ENCODE peak calls at places on chromosomes 16 and 17, in eight cellular contexts. One of them, this sample, is unnamed.

GRCh38 chr17:20184977-20185619 is 175.9 kb downstream of the SPECC1 start:
- DNase-seq in COR-L47: no peak
- DNase-seq in GM19239: no peak
- DNase-seq in activated CD8-positive, alpha-beta memory T cell treated with anti-CD3 and anti-CD28 coated beads, Interleukin-2, amount 50 U/mL, for 4 hours: no peak
- DNase-seq in activated CD4-positive, alpha-beta T cell treated with anti-CD3 and anti-CD28 coated beads, Interleukin-2, amount 50 U/mL, for 24 hours: no peak
- DNase-seq in NCI-H460: no peak
- DNase-seq in SK-MEL-5: no peak
- DNase-seq in non-pigmented ciliary epithelial cell: no peak
- DNase-seq in this sample: no peak

GRCh38 chr17:82246365-82247174 is 17.7 kb downstream of the SLC16A3 start:
- DNase-seq in COR-L47: no peak
- DNase-seq in GM19239: no peak
- DNase-seq in activated CD8-positive, alpha-beta memory T cell treated with anti-CD3 and anti-CD28 coated beads, Interleukin-2, amount 50 U/mL, for 4 hours: no peak
- DNase-seq in activated CD4-positive, alpha-beta T cell treated with anti-CD3 and anti-CD28 coated beads, Interleukin-2, amount 50 U/mL, for 24 hours: no peak
- DNase-seq in NCI-H460: no peak
- DNase-seq in SK-MEL-5: no peak
- DNase-seq in non-pigmented ciliary epithelial cell: no peak
- DNase-seq in this sample: peak

GRCh38 chr17:33976816-33977215 is 278.3 kb upstream of the CCL2 start:
- DNase-seq in COR-L47: no peak
- DNase-seq in GM19239: no peak
- DNase-seq in activated CD8-positive, alpha-beta memory T cell treated with anti-CD3 and anti-CD28 coated beads, Interleukin-2, amount 50 U/mL, for 4 hours: no peak
- DNase-seq in activated CD4-positive, alpha-beta T cell treated with anti-CD3 and anti-CD28 coated beads, Interleukin-2, amount 50 U/mL, for 24 hours: no peak
- DNase-seq in NCI-H460: no peak
- DNase-seq in SK-MEL-5: no peak
- DNase-seq in non-pigmented ciliary epithelial cell: no peak
- DNase-seq in this sample: no peak

GRCh38 chr17:36591434-36592315 is at the start of gene DHRS11:
- DNase-seq in COR-L47: peak
- DNase-seq in GM19239: peak
- DNase-seq in activated CD8-positive, alpha-beta memory T cell treated with anti-CD3 and anti-CD28 coated beads, Interleukin-2, amount 50 U/mL, for 4 hours: peak
- DNase-seq in activated CD4-positive, alpha-beta T cell treated with anti-CD3 and anti-CD28 coated beads, Interleukin-2, amount 50 U/mL, for 24 hours: peak
- DNase-seq in NCI-H460: peak
- DNase-seq in SK-MEL-5: peak
- DNase-seq in non-pigmented ciliary epithelial cell: no peak
- DNase-seq in this sample: peak

GRCh38 chr16:5487728-5488127 is 390.1 kb upstream of the EEF2KMT start:
- DNase-seq in COR-L47: no peak
- DNase-seq in GM19239: no peak
- DNase-seq in activated CD8-positive, alpha-beta memory T cell treated with anti-CD3 and anti-CD28 coated beads, Interleukin-2, amount 50 U/mL, for 4 hours: no peak
- DNase-seq in activated CD4-positive, alpha-beta T cell treated with anti-CD3 and anti-CD28 coated beads, Interleukin-2, amount 50 U/mL, for 24 hours: no peak
- DNase-seq in NCI-H460: no peak
- DNase-seq in SK-MEL-5: no peak
- DNase-seq in non-pigmented ciliary epithelial cell: no peak
- DNase-seq in this sample: no peak

GRCh38 chr17:6712854-6713129 is 377 bp downstream of the SLC13A5 start:
- DNase-seq in COR-L47: no peak
- DNase-seq in GM19239: no peak
- DNase-seq in activated CD8-positive, alpha-beta memory T cell treated with anti-CD3 and anti-CD28 coated beads, Interleukin-2, amount 50 U/mL, for 4 hours: no peak
- DNase-seq in activated CD4-positive, alpha-beta T cell treated with anti-CD3 and anti-CD28 coated beads, Interleukin-2, amount 50 U/mL, for 24 hours: no peak
- DNase-seq in NCI-H460: no peak
- DNase-seq in SK-MEL-5: no peak
- DNase-seq in non-pigmented ciliary epithelial cell: no peak
- DNase-seq in this sample: no peak

GRCh38 chr17:76382803-76383644 is 1.4 kb upstream of the SPHK1 start:
- DNase-seq in COR-L47: no peak
- DNase-seq in GM19239: peak
- DNase-seq in activated CD8-positive, alpha-beta memory T cell treated with anti-CD3 and anti-CD28 coated beads, Interleukin-2, amount 50 U/mL, for 4 hours: peak
- DNase-seq in activated CD4-positive, alpha-beta T cell treated with anti-CD3 and anti-CD28 coated beads, Interleukin-2, amount 50 U/mL, for 24 hours: no peak
- DNase-seq in NCI-H460: no peak
- DNase-seq in SK-MEL-5: no peak
- DNase-seq in non-pigmented ciliary epithelial cell: no peak
- DNase-seq in this sample: peak

GRCh38 chr17:38609280-38610031 is 3.7 kb upstream of the SRCIN1 start:
- DNase-seq in COR-L47: no peak
- DNase-seq in GM19239: no peak
- DNase-seq in activated CD8-positive, alpha-beta memory T cell treated with anti-CD3 and anti-CD28 coated beads, Interleukin-2, amount 50 U/mL, for 4 hours: no peak
- DNase-seq in activated CD4-positive, alpha-beta T cell treated with anti-CD3 and anti-CD28 coated beads, Interleukin-2, amount 50 U/mL, for 24 hours: no peak
- DNase-seq in NCI-H460: no peak
- DNase-seq in SK-MEL-5: peak
- DNase-seq in non-pigmented ciliary epithelial cell: no peak
- DNase-seq in this sample: no peak

GRCh38 chr17:36001862-36002603 is 680 bp upstream of the CCL15 start:
- DNase-seq in COR-L47: no peak
- DNase-seq in GM19239: no peak
- DNase-seq in activated CD8-positive, alpha-beta memory T cell treated with anti-CD3 and anti-CD28 coated beads, Interleukin-2, amount 50 U/mL, for 4 hours: no peak
- DNase-seq in activated CD4-positive, alpha-beta T cell treated with anti-CD3 and anti-CD28 coated beads, Interleukin-2, amount 50 U/mL, for 24 hours: no peak
- DNase-seq in NCI-H460: no peak
- DNase-seq in SK-MEL-5: no peak
- DNase-seq in non-pigmented ciliary epithelial cell: no peak
- DNase-seq in this sample: no peak

GRCh38 chr17:15918261-15918660 is 26.7 kb upstream of the ADORA2B start:
- DNase-seq in COR-L47: no peak
- DNase-seq in GM19239: no peak
- DNase-seq in activated CD8-positive, alpha-beta memory T cell treated with anti-CD3 and anti-CD28 coated beads, Interleukin-2, amount 50 U/mL, for 4 hours: no peak
- DNase-seq in activated CD4-positive, alpha-beta T cell treated with anti-CD3 and anti-CD28 coated beads, Interleukin-2, amount 50 U/mL, for 24 hours: no peak
- DNase-seq in NCI-H460: no peak
- DNase-seq in SK-MEL-5: no peak
- DNase-seq in non-pigmented ciliary epithelial cell: no peak
- DNase-seq in this sample: no peak

GRCh38 chr16:53852678-53853077 is 148.7 kb downstream of the FTO start:
- DNase-seq in COR-L47: no peak
- DNase-seq in GM19239: no peak
- DNase-seq in activated CD8-positive, alpha-beta memory T cell treated with anti-CD3 and anti-CD28 coated beads, Interleukin-2, amount 50 U/mL, for 4 hours: no peak
- DNase-seq in activated CD4-positive, alpha-beta T cell treated with anti-CD3 and anti-CD28 coated beads, Interleukin-2, amount 50 U/mL, for 24 hours: no peak
- DNase-seq in NCI-H460: no peak
- DNase-seq in SK-MEL-5: no peak
- DNase-seq in non-pigmented ciliary epithelial cell: no peak
- DNase-seq in this sample: no peak

GRCh38 chr17:81230043-81230820 is 7.5 kb upstream of the CEP131 start:
- DNase-seq in COR-L47: no peak
- DNase-seq in GM19239: no peak
- DNase-seq in activated CD8-positive, alpha-beta memory T cell treated with anti-CD3 and anti-CD28 coated beads, Interleukin-2, amount 50 U/mL, for 4 hours: no peak
- DNase-seq in activated CD4-positive, alpha-beta T cell treated with anti-CD3 and anti-CD28 coated beads, Interleukin-2, amount 50 U/mL, for 24 hours: no peak
- DNase-seq in NCI-H460: peak
- DNase-seq in SK-MEL-5: peak
- DNase-seq in non-pigmented ciliary epithelial cell: no peak
- DNase-seq in this sample: no peak

GRCh38 chr16:9545500-9546437 is 454.3 kb downstream of the HAPSTR1 start:
- DNase-seq in COR-L47: no peak
- DNase-seq in GM19239: no peak
- DNase-seq in activated CD8-positive, alpha-beta memory T cell treated with anti-CD3 and anti-CD28 coated beads, Interleukin-2, amount 50 U/mL, for 4 hours: no peak
- DNase-seq in activated CD4-positive, alpha-beta T cell treated with anti-CD3 and anti-CD28 coated beads, Interleukin-2, amount 50 U/mL, for 24 hours: no peak
- DNase-seq in NCI-H460: no peak
- DNase-seq in SK-MEL-5: no peak
- DNase-seq in non-pigmented ciliary epithelial cell: no peak
- DNase-seq in this sample: no peak

GRCh38 chr16:19745286-19746018 is 27.4 kb downstream of the IQCK start:
- DNase-seq in COR-L47: no peak
- DNase-seq in GM19239: no peak
- DNase-seq in activated CD8-positive, alpha-beta memory T cell treated with anti-CD3 and anti-CD28 coated beads, Interleukin-2, amount 50 U/mL, for 4 hours: no peak
- DNase-seq in activated CD4-positive, alpha-beta T cell treated with anti-CD3 and anti-CD28 coated beads, Interleukin-2, amount 50 U/mL, for 24 hours: no peak
- DNase-seq in NCI-H460: no peak
- DNase-seq in SK-MEL-5: peak
- DNase-seq in non-pigmented ciliary epithelial cell: no peak
- DNase-seq in this sample: no peak

GRCh38 chr17:16573466-16573865 is 4.5 kb upstream of the ZNF287 start:
- DNase-seq in COR-L47: no peak
- DNase-seq in GM19239: no peak
- DNase-seq in activated CD8-positive, alpha-beta memory T cell treated with anti-CD3 and anti-CD28 coated beads, Interleukin-2, amount 50 U/mL, for 4 hours: no peak
- DNase-seq in activated CD4-positive, alpha-beta T cell treated with anti-CD3 and anti-CD28 coated beads, Interleukin-2, amount 50 U/mL, for 24 hours: no peak
- DNase-seq in NCI-H460: no peak
- DNase-seq in SK-MEL-5: no peak
- DNase-seq in non-pigmented ciliary epithelial cell: no peak
- DNase-seq in this sample: no peak

GRCh38 chr17:46738544-46738943 is 79.9 kb downstream of the WNT3 start:
- DNase-seq in COR-L47: no peak
- DNase-seq in GM19239: no peak
- DNase-seq in activated CD8-positive, alpha-beta memory T cell treated with anti-CD3 and anti-CD28 coated beads, Interleukin-2, amount 50 U/mL, for 4 hours: no peak
- DNase-seq in activated CD4-positive, alpha-beta T cell treated with anti-CD3 and anti-CD28 coated beads, Interleukin-2, amount 50 U/mL, for 24 hours: no peak
- DNase-seq in NCI-H460: no peak
- DNase-seq in SK-MEL-5: no peak
- DNase-seq in non-pigmented ciliary epithelial cell: no peak
- DNase-seq in this sample: peak

GRCh38 chr16:31193874-31194273 is 8.7 kb downstream of the PYCARD start:
- DNase-seq in COR-L47: no peak
- DNase-seq in GM19239: no peak
- DNase-seq in activated CD8-positive, alpha-beta memory T cell treated with anti-CD3 and anti-CD28 coated beads, Interleukin-2, amount 50 U/mL, for 4 hours: no peak
- DNase-seq in activated CD4-positive, alpha-beta T cell treated with anti-CD3 and anti-CD28 coated beads, Interleukin-2, amount 50 U/mL, for 24 hours: no peak
- DNase-seq in NCI-H460: no peak
- DNase-seq in SK-MEL-5: no peak
- DNase-seq in non-pigmented ciliary epithelial cell: no peak
- DNase-seq in this sample: no peak

GRCh38 chr16:19898924-19899604 is 14.4 kb upstream of the GPRC5B start:
- DNase-seq in COR-L47: peak
- DNase-seq in GM19239: peak
- DNase-seq in activated CD8-positive, alpha-beta memory T cell treated with anti-CD3 and anti-CD28 coated beads, Interleukin-2, amount 50 U/mL, for 4 hours: peak
- DNase-seq in activated CD4-positive, alpha-beta T cell treated with anti-CD3 and anti-CD28 coated beads, Interleukin-2, amount 50 U/mL, for 24 hours: no peak
- DNase-seq in NCI-H460: peak
- DNase-seq in SK-MEL-5: peak
- DNase-seq in non-pigmented ciliary epithelial cell: no peak
- DNase-seq in this sample: peak

GRCh38 chr17:46870116-46870803 is 18.9 kb downstream of the WNT9B start:
- DNase-seq in COR-L47: no peak
- DNase-seq in GM19239: no peak
- DNase-seq in activated CD8-positive, alpha-beta memory T cell treated with anti-CD3 and anti-CD28 coated beads, Interleukin-2, amount 50 U/mL, for 4 hours: no peak
- DNase-seq in activated CD4-positive, alpha-beta T cell treated with anti-CD3 and anti-CD28 coated beads, Interleukin-2, amount 50 U/mL, for 24 hours: no peak
- DNase-seq in NCI-H460: no peak
- DNase-seq in SK-MEL-5: no peak
- DNase-seq in non-pigmented ciliary epithelial cell: no peak
- DNase-seq in this sample: no peak

GRCh38 chr17:19448341-19449268 is 37.6 kb downstream of the RNF112 start:
- DNase-seq in COR-L47: no peak
- DNase-seq in GM19239: no peak
- DNase-seq in activated CD8-positive, alpha-beta memory T cell treated with anti-CD3 and anti-CD28 coated beads, Interleukin-2, amount 50 U/mL, for 4 hours: no peak
- DNase-seq in activated CD4-positive, alpha-beta T cell treated with anti-CD3 and anti-CD28 coated beads, Interleukin-2, amount 50 U/mL, for 24 hours: no peak
- DNase-seq in NCI-H460: peak
- DNase-seq in SK-MEL-5: peak
- DNase-seq in non-pigmented ciliary epithelial cell: peak
- DNase-seq in this sample: peak

GRCh38 chr17:33942414-33942813 is 312.7 kb upstream of the CCL2 start:
- DNase-seq in COR-L47: no peak
- DNase-seq in GM19239: no peak
- DNase-seq in activated CD8-positive, alpha-beta memory T cell treated with anti-CD3 and anti-CD28 coated beads, Interleukin-2, amount 50 U/mL, for 4 hours: no peak
- DNase-seq in activated CD4-positive, alpha-beta T cell treated with anti-CD3 and anti-CD28 coated beads, Interleukin-2, amount 50 U/mL, for 24 hours: no peak
- DNase-seq in NCI-H460: no peak
- DNase-seq in SK-MEL-5: no peak
- DNase-seq in non-pigmented ciliary epithelial cell: no peak
- DNase-seq in this sample: no peak

GRCh38 chr16:58490100-58490499 is 9.8 kb upstream of the NDRG4 start:
- DNase-seq in COR-L47: no peak
- DNase-seq in GM19239: no peak
- DNase-seq in activated CD8-positive, alpha-beta memory T cell treated with anti-CD3 and anti-CD28 coated beads, Interleukin-2, amount 50 U/mL, for 4 hours: no peak
- DNase-seq in activated CD4-positive, alpha-beta T cell treated with anti-CD3 and anti-CD28 coated beads, Interleukin-2, amount 50 U/mL, for 24 hours: no peak
- DNase-seq in NCI-H460: no peak
- DNase-seq in SK-MEL-5: no peak
- DNase-seq in non-pigmented ciliary epithelial cell: no peak
- DNase-seq in this sample: no peak

GRCh38 chr17:40516581-40517285 is 15.3 kb upstream of the TNS4 start:
- DNase-seq in COR-L47: no peak
- DNase-seq in GM19239: peak
- DNase-seq in activated CD8-positive, alpha-beta memory T cell treated with anti-CD3 and anti-CD28 coated beads, Interleukin-2, amount 50 U/mL, for 4 hours: peak
- DNase-seq in activated CD4-positive, alpha-beta T cell treated with anti-CD3 and anti-CD28 coated beads, Interleukin-2, amount 50 U/mL, for 24 hours: no peak
- DNase-seq in NCI-H460: no peak
- DNase-seq in SK-MEL-5: no peak
- DNase-seq in non-pigmented ciliary epithelial cell: no peak
- DNase-seq in this sample: peak

GRCh38 chr17:32525116-32525515 is 38.3 kb downstream of the CDK5R1 start:
- DNase-seq in COR-L47: no peak
- DNase-seq in GM19239: no peak
- DNase-seq in activated CD8-positive, alpha-beta memory T cell treated with anti-CD3 and anti-CD28 coated beads, Interleukin-2, amount 50 U/mL, for 4 hours: no peak
- DNase-seq in activated CD4-positive, alpha-beta T cell treated with anti-CD3 and anti-CD28 coated beads, Interleukin-2, amount 50 U/mL, for 24 hours: no peak
- DNase-seq in NCI-H460: no peak
- DNase-seq in SK-MEL-5: peak
- DNase-seq in non-pigmented ciliary epithelial cell: peak
- DNase-seq in this sample: peak

GRCh38 chr16:1678500-1679098 is 520 bp downstream of the JPT2 start:
- DNase-seq in COR-L47: peak
- DNase-seq in GM19239: no peak
- DNase-seq in activated CD8-positive, alpha-beta memory T cell treated with anti-CD3 and anti-CD28 coated beads, Interleukin-2, amount 50 U/mL, for 4 hours: peak
- DNase-seq in activated CD4-positive, alpha-beta T cell treated with anti-CD3 and anti-CD28 coated beads, Interleukin-2, amount 50 U/mL, for 24 hours: peak
- DNase-seq in NCI-H460: peak
- DNase-seq in SK-MEL-5: peak
- DNase-seq in non-pigmented ciliary epithelial cell: no peak
- DNase-seq in this sample: peak

GRCh38 chr16:53768593-53768992 is 64.6 kb downstream of the FTO start:
- DNase-seq in COR-L47: no peak
- DNase-seq in GM19239: no peak
- DNase-seq in activated CD8-positive, alpha-beta memory T cell treated with anti-CD3 and anti-CD28 coated beads, Interleukin-2, amount 50 U/mL, for 4 hours: no peak
- DNase-seq in activated CD4-positive, alpha-beta T cell treated with anti-CD3 and anti-CD28 coated beads, Interleukin-2, amount 50 U/mL, for 24 hours: no peak
- DNase-seq in NCI-H460: peak
- DNase-seq in SK-MEL-5: peak
- DNase-seq in non-pigmented ciliary epithelial cell: peak
- DNase-seq in this sample: peak

GRCh38 chr17:32482568-32483320 is 4.0 kb upstream of the CDK5R1 start:
- DNase-seq in COR-L47: no peak
- DNase-seq in GM19239: no peak
- DNase-seq in activated CD8-positive, alpha-beta memory T cell treated with anti-CD3 and anti-CD28 coated beads, Interleukin-2, amount 50 U/mL, for 4 hours: no peak
- DNase-seq in activated CD4-positive, alpha-beta T cell treated with anti-CD3 and anti-CD28 coated beads, Interleukin-2, amount 50 U/mL, for 24 hours: no peak
- DNase-seq in NCI-H460: no peak
- DNase-seq in SK-MEL-5: no peak
- DNase-seq in non-pigmented ciliary epithelial cell: no peak
- DNase-seq in this sample: no peak

GRCh38 chr16:12587170-12587569 is 216.5 kb downstream of the CPPED1 start:
- DNase-seq in COR-L47: no peak
- DNase-seq in GM19239: no peak
- DNase-seq in activated CD8-positive, alpha-beta memory T cell treated with anti-CD3 and anti-CD28 coated beads, Interleukin-2, amount 50 U/mL, for 4 hours: no peak
- DNase-seq in activated CD4-positive, alpha-beta T cell treated with anti-CD3 and anti-CD28 coated beads, Interleukin-2, amount 50 U/mL, for 24 hours: no peak
- DNase-seq in NCI-H460: no peak
- DNase-seq in SK-MEL-5: no peak
- DNase-seq in non-pigmented ciliary epithelial cell: no peak
- DNase-seq in this sample: no peak

GRCh38 chr17:38920374-38921291 is 4.8 kb upstream of the LASP1NB start:
- DNase-seq in COR-L47: no peak
- DNase-seq in GM19239: no peak
- DNase-seq in activated CD8-positive, alpha-beta memory T cell treated with anti-CD3 and anti-CD28 coated beads, Interleukin-2, amount 50 U/mL, for 4 hours: no peak
- DNase-seq in activated CD4-positive, alpha-beta T cell treated with anti-CD3 and anti-CD28 coated beads, Interleukin-2, amount 50 U/mL, for 24 hours: no peak
- DNase-seq in NCI-H460: no peak
- DNase-seq in SK-MEL-5: no peak
- DNase-seq in non-pigmented ciliary epithelial cell: no peak
- DNase-seq in this sample: no peak

GRCh38 chr17:61234102-61234750 is 165.4 kb upstream of the TBX2 start:
- DNase-seq in COR-L47: no peak
- DNase-seq in GM19239: no peak
- DNase-seq in activated CD8-positive, alpha-beta memory T cell treated with anti-CD3 and anti-CD28 coated beads, Interleukin-2, amount 50 U/mL, for 4 hours: no peak
- DNase-seq in activated CD4-positive, alpha-beta T cell treated with anti-CD3 and anti-CD28 coated beads, Interleukin-2, amount 50 U/mL, for 24 hours: no peak
- DNase-seq in NCI-H460: no peak
- DNase-seq in SK-MEL-5: no peak
- DNase-seq in non-pigmented ciliary epithelial cell: no peak
- DNase-seq in this sample: no peak

GRCh38 chr16:5042574-5043171 is 8.9 kb upstream of the NAGPA start:
- DNase-seq in COR-L47: no peak
- DNase-seq in GM19239: no peak
- DNase-seq in activated CD8-positive, alpha-beta memory T cell treated with anti-CD3 and anti-CD28 coated beads, Interleukin-2, amount 50 U/mL, for 4 hours: no peak
- DNase-seq in activated CD4-positive, alpha-beta T cell treated with anti-CD3 and anti-CD28 coated beads, Interleukin-2, amount 50 U/mL, for 24 hours: no peak
- DNase-seq in NCI-H460: peak
- DNase-seq in SK-MEL-5: no peak
- DNase-seq in non-pigmented ciliary epithelial cell: no peak
- DNase-seq in this sample: no peak

This sample was measured in HCEC 1CT.